ENCODE peak calls at places on chromosomes 2 and 18, in six cellular contexts. One of them, this sample, is unnamed.
A peak's percentile ranks its signal among the peaks of the same experiment; 100 is the strongest.

GRCh38 chr2:101806123-101806522 is 108.6 kb downstream of the MAP4K4 start:
- DNase-seq in fibroblast of mammary gland: peak; percentile 84
- DNase-seq in mammary epithelial cell: peak; percentile 64
- DNase-seq in chondrocyte: no peak
- DNase-seq in endodermal cell: peak; percentile 67
- DNase-seq in HCT116: peak; percentile 16
- DNase-seq in this sample: peak; percentile 69

GRCh38 chr18:35458677-35459441 is 38.9 kb downstream of the INO80C start:
- DNase-seq in HCT116: peak; percentile 34
- DNase-seq in fibroblast of mammary gland: peak; percentile 62
- DNase-seq in mammary epithelial cell: peak; percentile 84
- DNase-seq in endodermal cell: peak; percentile 88
- DNase-seq in chondrocyte: no peak
- DNase-seq in this sample: peak; percentile 74

GRCh38 chr2:96201338-96201737 is 7.3 kb downstream of the STARD7 start:
- DNase-seq in mammary epithelial cell: no peak
- DNase-seq in HCT116: no peak
- DNase-seq in endodermal cell: no peak
- DNase-seq in chondrocyte: no peak
- DNase-seq in fibroblast of mammary gland: no peak
- DNase-seq in this sample: no peak

GRCh38 chr2:205727174-205727573 is 44.9 kb downstream of the NRP2 start:
- DNase-seq in mammary epithelial cell: no peak
- DNase-seq in HCT116: no peak
- DNase-seq in chondrocyte: no peak
- DNase-seq in endodermal cell: no peak
- DNase-seq in fibroblast of mammary gland: no peak
- DNase-seq in this sample: no peak

GRCh38 chr2:45316576-45317338 is 294.3 kb downstream of the SRBD1 start:
- DNase-seq in endodermal cell: no peak
- DNase-seq in mammary epithelial cell: no peak
- DNase-seq in chondrocyte: no peak
- DNase-seq in HCT116: no peak
- DNase-seq in fibroblast of mammary gland: no peak
- DNase-seq in this sample: no peak

GRCh38 chr2:210965472-210965871 is 409.1 kb downstream of the CPS1 start:
- DNase-seq in HCT116: no peak
- DNase-seq in endodermal cell: no peak
- DNase-seq in chondrocyte: no peak
- DNase-seq in fibroblast of mammary gland: peak; percentile 17
- DNase-seq in mammary epithelial cell: peak; percentile 78
- DNase-seq in this sample: peak; percentile 6

GRCh38 chr2:6916224-6916623 is 988 bp upstream of the RNF144A start:
- DNase-seq in chondrocyte: no peak
- DNase-seq in mammary epithelial cell: no peak
- DNase-seq in HCT116: no peak
- DNase-seq in endodermal cell: no peak
- DNase-seq in fibroblast of mammary gland: no peak
- DNase-seq in this sample: no peak

GRCh38 chr18:62678847-62679535 is 36.4 kb upstream of the PHLPP1 start:
- DNase-seq in fibroblast of mammary gland: no peak
- DNase-seq in chondrocyte: no peak
- DNase-seq in HCT116: no peak
- DNase-seq in mammary epithelial cell: no peak
- DNase-seq in endodermal cell: peak; percentile 63
- DNase-seq in this sample: no peak

GRCh38 chr2:219969508-219969907 is 342.1 kb downstream of the SLC4A3 start:
- DNase-seq in HCT116: no peak
- DNase-seq in chondrocyte: no peak
- DNase-seq in fibroblast of mammary gland: peak; percentile 85
- DNase-seq in mammary epithelial cell: peak; percentile 88
- DNase-seq in endodermal cell: no peak
- DNase-seq in this sample: peak; percentile 78

GRCh38 chr2:83795777-83796176 is 663.3 kb downstream of the SUCLG1 start:
- DNase-seq in HCT116: no peak
- DNase-seq in mammary epithelial cell: no peak
- DNase-seq in fibroblast of mammary gland: no peak
- DNase-seq in endodermal cell: no peak
- DNase-seq in chondrocyte: no peak
- DNase-seq in this sample: no peak

GRCh38 chr2:24825883-24826800 is 32.9 kb downstream of the CENPO start:
- DNase-seq in endodermal cell: peak; percentile 71
- DNase-seq in HCT116: no peak
- DNase-seq in mammary epithelial cell: no peak
- DNase-seq in fibroblast of mammary gland: no peak
- DNase-seq in chondrocyte: no peak
- DNase-seq in this sample: no peak

GRCh38 chr2:191653669-191654402 is 24.1 kb upstream of the NABP1 start:
- DNase-seq in HCT116: no peak
- DNase-seq in mammary epithelial cell: no peak
- DNase-seq in chondrocyte: no peak
- DNase-seq in endodermal cell: no peak
- DNase-seq in fibroblast of mammary gland: no peak
- DNase-seq in this sample: no peak

GRCh38 chr18:49160075-49160930 is 209.5 kb upstream of the SMAD7 start:
- DNase-seq in endodermal cell: no peak
- DNase-seq in chondrocyte: no peak
- DNase-seq in mammary epithelial cell: no peak
- DNase-seq in HCT116: no peak
- DNase-seq in fibroblast of mammary gland: no peak
- DNase-seq in this sample: no peak

GRCh38 chr2:169693344-169693743 is 861 bp downstream of the CFAP210 start:
- DNase-seq in HCT116: peak; percentile 7
- DNase-seq in endodermal cell: no peak
- DNase-seq in mammary epithelial cell: no peak
- DNase-seq in chondrocyte: no peak
- DNase-seq in fibroblast of mammary gland: peak; percentile 6
- DNase-seq in this sample: no peak

GRCh38 chr2:39481611-39482010 is 44.5 kb upstream of the MAP4K3 start:
- DNase-seq in fibroblast of mammary gland: peak; percentile 63
- DNase-seq in HCT116: no peak
- DNase-seq in mammary epithelial cell: peak; percentile 40
- DNase-seq in endodermal cell: no peak
- DNase-seq in chondrocyte: no peak
- DNase-seq in this sample: peak; percentile 44

GRCh38 chr2:222318026-222318711 is 19.4 kb upstream of the PAX3 start:
- DNase-seq in fibroblast of mammary gland: peak; percentile 57
- DNase-seq in HCT116: peak; percentile 35
- DNase-seq in mammary epithelial cell: peak; percentile 72
- DNase-seq in endodermal cell: peak; percentile 91
- DNase-seq in chondrocyte: no peak
- DNase-seq in this sample: peak; percentile 84

GRCh38 chr2:222318712-222319575 is 20.1 kb upstream of the PAX3 start:
- DNase-seq in endodermal cell: peak; percentile 77
- DNase-seq in fibroblast of mammary gland: no peak
- DNase-seq in HCT116: no peak
- DNase-seq in mammary epithelial cell: no peak
- DNase-seq in chondrocyte: peak; percentile 86
- DNase-seq in this sample: peak; percentile 42

GRCh38 chr2:222311978-222312738 is 13.4 kb upstream of the PAX3 start:
- DNase-seq in mammary epithelial cell: no peak
- DNase-seq in HCT116: no peak
- DNase-seq in fibroblast of mammary gland: no peak
- DNase-seq in endodermal cell: peak; percentile 66
- DNase-seq in chondrocyte: no peak
- DNase-seq in this sample: no peak

GRCh38 chr2:222313816-222314215 is 15.0 kb upstream of the PAX3 start:
- DNase-seq in endodermal cell: no peak
- DNase-seq in mammary epithelial cell: no peak
- DNase-seq in chondrocyte: no peak
- DNase-seq in HCT116: no peak
- DNase-seq in fibroblast of mammary gland: no peak
- DNase-seq in this sample: no peak

DNA sequence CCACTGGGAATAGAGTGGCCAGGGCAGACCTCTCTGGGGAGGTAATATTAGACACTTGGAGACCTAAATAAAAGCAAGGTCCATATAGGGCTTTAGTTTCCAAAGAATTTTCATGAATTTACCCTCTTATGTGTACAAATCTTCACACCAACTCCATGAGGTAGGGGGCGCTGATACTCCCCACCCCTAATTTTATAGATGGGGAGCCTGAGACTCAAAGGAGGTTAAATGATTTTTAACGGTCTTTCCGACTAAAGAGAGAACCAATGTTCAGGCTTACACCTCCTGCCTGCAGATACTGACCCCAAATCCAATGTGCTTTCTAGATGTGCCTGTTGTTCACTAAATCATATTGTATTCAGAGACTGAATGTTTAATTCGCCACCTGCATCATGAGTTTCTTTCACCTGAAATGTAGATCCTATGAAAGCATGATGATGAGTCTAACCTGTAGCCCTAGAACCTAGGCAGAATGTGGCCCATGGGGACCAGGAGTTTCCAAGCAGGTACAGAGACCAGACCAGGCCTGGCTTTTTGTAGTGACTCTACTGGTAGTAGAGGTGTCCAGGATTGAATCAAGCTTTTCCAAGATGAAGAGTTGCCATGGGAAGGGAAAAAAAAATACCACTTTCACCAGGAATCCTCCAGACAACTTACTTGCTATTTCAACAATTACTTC is 16.8 kb upstream of the PAX3 start:
- DNase-seq in chondrocyte: no peak
- DNase-seq in mammary epithelial cell: no peak
- DNase-seq in fibroblast of mammary gland: no peak
- DNase-seq in HCT116: no peak
- DNase-seq in endodermal cell: no peak
- DNase-seq in this sample: peak; percentile 14
- TF ChIP-seq CTCF in chondrocyte: peak; percentile 36
- TF ChIP-seq CTCF in mammary epithelial cell: peak; percentile 19
- TF ChIP-seq CTCF in fibroblast of mammary gland: peak; percentile 9
- TF ChIP-seq CTCF in HCT116: peak; percentile 38
- TF ChIP-seq CTCF in endodermal cell: peak; percentile 57
- TF ChIP-seq CTCF in this sample: no peak

GRCh38 chr2:165193178-165193777 is 10.6 kb downstream of the SCN3A start:
- DNase-seq in endodermal cell: no peak
- DNase-seq in mammary epithelial cell: no peak
- DNase-seq in HCT116: no peak
- DNase-seq in fibroblast of mammary gland: no peak
- DNase-seq in chondrocyte: no peak
- DNase-seq in this sample: no peak

GRCh38 chr2:165197346-165197745 is 6.5 kb downstream of the SCN3A start:
- DNase-seq in HCT116: no peak
- DNase-seq in endodermal cell: no peak
- DNase-seq in fibroblast of mammary gland: no peak
- DNase-seq in chondrocyte: no peak
- DNase-seq in mammary epithelial cell: no peak
- DNase-seq in this sample: no peak

GRCh38 chr2:165196411-165196810 is 7.4 kb downstream of the SCN3A start:
- DNase-seq in HCT116: no peak
- DNase-seq in chondrocyte: no peak
- DNase-seq in endodermal cell: no peak
- DNase-seq in fibroblast of mammary gland: no peak
- DNase-seq in mammary epithelial cell: no peak
- DNase-seq in this sample: no peak

GRCh38 chr2:165198181-165198580 is 5.7 kb downstream of the SCN3A start:
- DNase-seq in mammary epithelial cell: no peak
- DNase-seq in fibroblast of mammary gland: no peak
- DNase-seq in endodermal cell: no peak
- DNase-seq in HCT116: no peak
- DNase-seq in chondrocyte: no peak
- DNase-seq in this sample: no peak

DNA sequence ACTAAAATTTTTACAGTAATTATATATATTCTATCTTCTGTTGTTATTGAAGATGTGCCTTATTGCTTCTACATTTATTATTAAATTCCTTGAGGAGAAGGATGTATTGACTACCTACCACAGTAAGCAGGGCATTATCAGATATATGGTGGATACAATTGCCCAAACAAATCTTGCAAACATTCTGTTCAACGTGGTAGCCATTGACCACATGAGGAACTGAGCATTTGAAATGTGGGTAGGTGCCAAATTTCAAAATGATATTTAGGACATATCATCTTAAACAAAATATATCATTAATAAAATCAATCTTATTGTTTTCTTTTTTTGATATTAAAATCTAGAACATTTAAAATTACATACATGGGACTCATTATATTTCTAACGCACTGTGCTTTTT is 11.1 kb downstream of the SCN3A start:
- DNase-seq in chondrocyte: no peak
- DNase-seq in HCT116: no peak
- DNase-seq in fibroblast of mammary gland: no peak
- DNase-seq in endodermal cell: no peak
- DNase-seq in mammary epithelial cell: no peak
- DNase-seq in this sample: no peak
- TF ChIP-seq CTCF in chondrocyte: no peak
- TF ChIP-seq CTCF in HCT116: no peak
- TF ChIP-seq CTCF in fibroblast of mammary gland: no peak
- TF ChIP-seq CTCF in endodermal cell: no peak
- TF ChIP-seq CTCF in mammary epithelial cell: no peak
- TF ChIP-seq CTCF in this sample: no peak

GRCh38 chr2:232773815-232774214 is 2.5 kb downstream of the KCNJ13 start:
- DNase-seq in endodermal cell: no peak
- DNase-seq in mammary epithelial cell: no peak
- DNase-seq in HCT116: no peak
- DNase-seq in fibroblast of mammary gland: no peak
- DNase-seq in chondrocyte: no peak
- DNase-seq in this sample: no peak

GRCh38 chr2:232779935-232780334 is 3.6 kb upstream of the KCNJ13 start:
- DNase-seq in endodermal cell: no peak
- DNase-seq in HCT116: no peak
- DNase-seq in chondrocyte: no peak
- DNase-seq in fibroblast of mammary gland: no peak
- DNase-seq in mammary epithelial cell: no peak
- DNase-seq in this sample: no peak

GRCh38 chr2:232779465-232779864 is 3.1 kb upstream of the KCNJ13 start:
- DNase-seq in chondrocyte: no peak
- DNase-seq in mammary epithelial cell: no peak
- DNase-seq in HCT116: no peak
- DNase-seq in endodermal cell: no peak
- DNase-seq in fibroblast of mammary gland: no peak
- DNase-seq in this sample: no peak

GRCh38 chr2:232777278-232777677 is 913 bp upstream of the KCNJ13 start:
- DNase-seq in HCT116: no peak
- DNase-seq in chondrocyte: no peak
- DNase-seq in fibroblast of mammary gland: no peak
- DNase-seq in mammary epithelial cell: no peak
- DNase-seq in endodermal cell: no peak
- DNase-seq in this sample: no peak

GRCh38 chr2:232776435-232776834 is at the start of gene KCNJ13:
- DNase-seq in HCT116: no peak
- DNase-seq in chondrocyte: no peak
- DNase-seq in fibroblast of mammary gland: no peak
- DNase-seq in mammary epithelial cell: no peak
- DNase-seq in endodermal cell: peak; percentile 69
- DNase-seq in this sample: no peak
- TF ChIP-seq CTCF in HCT116: no peak
- TF ChIP-seq CTCF in chondrocyte: no peak
- TF ChIP-seq CTCF in fibroblast of mammary gland: no peak
- TF ChIP-seq CTCF in mammary epithelial cell: no peak
- TF ChIP-seq CTCF in endodermal cell: no peak
- TF ChIP-seq CTCF in this sample: no peak

DNA sequence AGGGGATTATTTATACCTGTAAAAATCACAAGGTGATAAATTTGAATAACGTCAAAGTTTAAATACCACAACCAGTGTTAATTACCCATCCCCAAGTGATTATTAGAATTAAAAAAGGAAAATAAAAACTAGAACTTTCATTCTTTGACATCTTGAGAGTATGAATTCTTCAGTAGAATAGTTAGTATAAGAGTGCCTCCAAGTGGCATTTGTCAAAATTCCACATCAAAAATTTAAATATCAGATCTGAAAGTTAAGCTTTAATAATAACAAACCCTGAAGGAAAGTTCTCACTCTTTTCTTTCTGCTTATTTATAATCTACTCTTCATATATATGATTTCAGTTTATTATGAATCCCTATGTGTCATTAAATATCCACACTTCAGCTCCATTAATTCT is 273.7 kb upstream of the KYNU start:
- DNase-seq in HCT116: no peak
- DNase-seq in chondrocyte: no peak
- DNase-seq in mammary epithelial cell: no peak
- DNase-seq in endodermal cell: no peak
- DNase-seq in fibroblast of mammary gland: no peak
- DNase-seq in this sample: no peak
- TF ChIP-seq CTCF in HCT116: peak; percentile 4
- TF ChIP-seq CTCF in chondrocyte: peak; percentile 96
- TF ChIP-seq CTCF in mammary epithelial cell: peak; percentile 40
- TF ChIP-seq CTCF in endodermal cell: peak; percentile 52
- TF ChIP-seq CTCF in fibroblast of mammary gland: no peak
- TF ChIP-seq CTCF in this sample: peak; percentile 37